ENCODE peak calls at places on chromosomes 4 and X, in five cellular contexts. T is astrocyte of the cerebellum, K is right lobe of liver, J is MCF 10A, F is ovary. Z is an unnamed sample.

GRCh38 chr4:100894339-100894870 is 376.6 kb upstream of the EMCN start:
- DNase-seq in K (no peak), J (no peak), F (no peak), T (no peak), Z (no peak)

GRCh38 chrX:38260231-38260630 is 39.6 kb upstream of the SRPX start:
- DNase-seq in K (no peak), F (no peak), J (peak), T (no peak), Z (peak)

GRCh38 chr4:30945586-30945985 is 225.4 kb downstream of the PCDH7 start:
- DNase-seq in J (no peak), F (no peak), K (no peak), T (no peak), Z (no peak)

GRCh38 chr4:159062381-159062780 is 40.5 kb upstream of the RAPGEF2 start:
- DNase-seq in J (no peak), K (no peak), T (no peak), F (no peak), Z (no peak)

GRCh38 chr4:56757270-56757746 is 64.2 kb downstream of the SPINK2 start:
- DNase-seq in F (no peak), T (no peak), J (peak), K (no peak), Z (no peak)

GRCh38 chr4:24770111-24770584 is 25.2 kb upstream of the SOD3 start:
- DNase-seq in T (peak), K (no peak), J (peak), F (no peak), Z (no peak)

GRCh38 chr4:80265571-80266266 is 745 bp upstream of the FGF5 start:
- DNase-seq in K (no peak), T (peak), F (no peak), J (peak), Z (peak)

GRCh38 chr4:161894493-161895167 is 269.2 kb downstream of the FSTL5 start:
- DNase-seq in K (no peak), J (peak), T (no peak), F (no peak), Z (no peak)

GRCh38 chr4:25350561-25350960 is 26.5 kb upstream of the ANAPC4 start:
- DNase-seq in K (no peak), T (no peak), J (no peak), F (no peak), Z (no peak)

GRCh38 chrX:24055043-24055356 is 244 bp downstream of the EIF2S3 start:
- DNase-seq in T (no peak), K (no peak), F (no peak), J (no peak), Z (no peak)

DNA sequence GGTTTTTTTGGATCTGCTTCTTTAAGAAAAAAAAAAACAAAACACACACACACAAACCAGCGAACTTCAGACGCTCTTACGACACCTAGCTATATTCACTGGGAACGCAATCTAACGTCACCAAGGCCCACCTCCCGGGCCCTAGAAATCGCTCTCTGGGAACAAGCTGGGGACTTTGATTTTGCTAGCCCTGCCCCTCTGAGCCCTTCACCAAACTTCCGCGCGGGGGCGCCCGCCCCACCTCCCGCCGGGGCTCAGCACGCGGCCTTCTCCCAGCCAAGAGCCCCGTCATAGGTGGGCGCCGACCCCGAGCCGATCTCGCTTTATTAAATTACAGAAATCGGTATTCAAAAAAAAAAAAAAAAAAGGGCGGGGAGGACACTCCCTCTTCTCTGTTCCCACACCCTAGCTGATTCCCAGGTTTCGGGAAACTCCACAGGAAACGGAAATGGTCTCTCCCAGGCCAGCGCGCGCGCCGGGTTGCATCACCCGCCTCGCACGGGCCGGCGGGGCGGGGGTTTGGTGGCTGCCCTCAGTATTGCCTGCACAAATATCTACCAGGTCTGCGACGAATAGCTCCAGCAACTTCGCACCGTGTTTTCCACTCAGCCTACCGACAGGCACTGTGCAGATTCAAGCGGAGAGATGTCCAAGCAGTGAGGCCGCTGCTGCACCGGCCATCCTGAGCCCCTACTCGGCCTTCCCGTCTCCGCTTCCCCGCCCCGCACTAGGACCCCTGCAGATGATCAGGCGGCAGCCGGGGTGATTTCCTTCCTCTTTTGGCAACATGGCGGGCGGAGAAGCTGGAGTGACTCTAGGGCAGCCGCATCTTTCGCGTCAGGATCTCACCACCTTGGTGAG is at the start of gene EIF2S3:
- DNase-seq in F (peak), T (peak), K (peak), J (peak), Z (peak)
- TF ChIP-seq CTCF in F (peak), T (peak), K (peak), J (peak), Z (peak)

DNA sequence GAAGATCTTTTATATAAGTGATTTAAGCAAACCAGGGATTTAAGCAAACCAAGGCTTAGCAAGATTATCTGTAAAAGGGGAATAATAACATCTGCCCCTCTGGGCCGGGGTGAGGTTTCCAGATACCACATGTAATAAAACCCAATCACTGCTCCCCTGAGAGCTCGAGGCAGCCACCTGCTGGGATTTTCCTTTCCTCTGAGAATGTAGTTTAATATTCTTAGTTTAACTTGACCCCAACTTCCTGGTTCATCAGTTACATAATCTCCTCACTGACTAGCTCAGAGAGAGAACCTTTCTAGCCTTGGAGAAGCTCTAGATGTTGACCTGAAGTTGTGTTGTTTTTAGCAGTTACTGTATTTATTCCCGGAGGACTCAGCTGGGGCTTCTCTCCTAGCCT is 322.4 kb downstream of the ARHGAP10 start:
- DNase-seq in F (no peak), K (no peak), J (peak), T (no peak), Z (no peak)
- TF ChIP-seq CTCF in F (no peak), K (no peak), J (no peak), T (no peak), Z (no peak)

GRCh38 chr4:119205690-119206089 is 6.8 kb upstream of the USP53 start:
- DNase-seq in T (no peak), K (no peak), F (no peak), J (no peak), Z (no peak)
- TF ChIP-seq CTCF in T (no peak), K (no peak), F (no peak), J (no peak), Z (no peak)

GRCh38 chrX:69489625-69490024 is 14.5 kb upstream of the NALF2 start:
- DNase-seq in J (no peak), T (no peak), F (no peak), K (no peak), Z (no peak)

GRCh38 chrX:69493766-69494165 is 10.4 kb upstream of the NALF2 start:
- DNase-seq in K (no peak), F (no peak), T (no peak), J (peak), Z (no peak)

GRCh38 chrX:69496143-69496542 is 8.0 kb upstream of the NALF2 start:
- DNase-seq in K (no peak), J (no peak), T (no peak), F (no peak), Z (no peak)

DNA sequence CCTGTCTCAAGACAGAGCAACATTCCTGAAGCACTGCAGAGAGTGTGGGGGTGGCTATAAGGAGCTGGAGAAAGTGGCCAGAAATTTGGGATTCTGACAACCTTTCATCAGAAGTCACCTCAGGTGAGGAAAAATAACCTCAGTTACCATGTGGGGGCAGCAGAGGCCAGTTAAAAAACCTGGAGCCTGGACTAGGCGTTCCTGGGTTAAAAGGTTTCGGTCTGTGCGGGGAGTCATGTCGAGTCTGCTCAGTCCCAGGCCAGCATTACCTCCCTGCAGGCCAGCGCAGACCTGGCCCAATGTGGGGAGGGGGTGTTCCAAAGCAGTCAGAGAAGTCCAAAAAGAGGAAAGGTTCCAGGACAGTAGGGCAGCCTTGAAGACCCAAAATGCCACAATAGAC is 10.9 kb upstream of the NALF2 start:
- DNase-seq in T (no peak), F (no peak), J (peak), K (peak), Z (peak)
- TF ChIP-seq CTCF in T (peak), F (no peak), J (peak), K (peak), Z (peak)

GRCh38 chr4:166501941-166502382 is 628.9 kb downstream of the TLL1 start:
- DNase-seq in K (no peak), T (no peak), F (no peak), J (no peak), Z (peak)
- TF ChIP-seq CTCF in K (no peak), T (no peak), F (no peak), J (no peak), Z (peak)

GRCh38 chrX:5876984-5877655 is 351.5 kb downstream of the NLGN4X start:
- DNase-seq in J (no peak), T (peak), K (no peak), F (no peak), Z (peak)
- TF ChIP-seq CTCF in J (peak), T (peak), K (peak), F (no peak), Z (peak)

DNA sequence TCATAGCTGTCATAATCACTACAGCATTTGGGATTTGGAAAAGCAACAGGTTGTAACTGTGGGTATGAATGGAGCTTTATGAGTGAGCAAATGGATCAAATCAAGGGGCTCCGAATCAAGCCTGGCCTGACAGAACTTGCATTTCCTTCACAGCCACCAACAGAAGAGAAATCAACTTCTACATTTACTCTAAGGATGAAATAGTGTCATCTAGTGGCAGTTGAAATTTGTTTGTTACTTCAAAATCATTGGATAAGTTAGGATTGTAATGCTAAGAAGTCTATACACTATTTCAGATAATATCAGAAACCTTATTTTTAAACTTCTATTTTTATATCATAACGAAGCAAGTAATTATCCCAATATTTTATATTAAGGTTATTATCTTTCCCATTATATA is 10.7 kb upstream of the WDR17 start:
- DNase-seq in F (no peak), J (no peak), K (no peak), T (no peak), Z (no peak)
- TF ChIP-seq CTCF in F (no peak), J (peak), K (peak), T (no peak), Z (no peak)